ENCODE peak calls at places on chromosomes 1 and 21, in nine cellular contexts. I is effector memory CD8-positive, alpha-beta T cell; V is T-helper 2 cell; M is CD8-positive, alpha-beta memory T cell; B is right cardiac atrium; W is neural progenitor cell; Q is activated CD4-positive, CD25-positive, alpha-beta regulatory T cell treated with anti-CD3 and anti-CD28 coated beads, Interleukin-2, amount 50 U/mL, for 72 hours; O is foreskin melanocyte; K is NT2/D1. S is an unnamed sample.

GRCh38 chr1:208298593-208299233 is 54.5 kb upstream of the PLXNA2 start:
- DNase-seq in I (no peak), K (no peak), O (no peak), Q (no peak), M (no peak), V (no peak), W (no peak), B (peak), S (no peak)

GRCh38 chr21:34524671-34525601 is 12.9 kb upstream of the KCNE1 start:
- DNase-seq in O (no peak), Q (no peak), V (no peak), M (no peak), W (peak), I (no peak), B (no peak), K (no peak), S (no peak)

GRCh38 chr1:171852273-171852672 is 11.0 kb downstream of the DNM3 start:
- DNase-seq in K (no peak), W (no peak), B (no peak), I (no peak), V (no peak), M (no peak), O (peak), Q (no peak), S (no peak)

GRCh38 chr1:15051898-15052528 is 101.5 kb upstream of the TMEM51 start:
- DNase-seq in I (no peak), K (no peak), W (no peak), M (no peak), B (no peak), O (no peak), V (no peak), Q (no peak), S (no peak)

GRCh38 chr1:44628962-44629756 is 45.1 kb downstream of the TMEM53 start:
- DNase-seq in W (no peak), M (no peak), V (no peak), Q (no peak), I (no peak), K (no peak), O (no peak), B (no peak), S (no peak)

GRCh38 chr1:212106286-212106792 is 70.8 kb downstream of the DTL start:
- DNase-seq in B (no peak), I (no peak), M (no peak), Q (no peak), V (no peak), K (no peak), W (no peak), O (no peak), S (no peak)

GRCh38 chr1:248853668-248854375 is 5.1 kb downstream of the ZNF692 start:
- DNase-seq in M (peak), V (peak), Q (no peak), W (no peak), K (no peak), B (no peak), I (peak), O (no peak), S (no peak)

GRCh38 chr1:45669859-45670655 is 16.3 kb downstream of the GPBP1L1 start:
- DNase-seq in O (no peak), W (no peak), V (no peak), Q (no peak), K (no peak), I (no peak), M (no peak), B (no peak), S (no peak)

GRCh38 chr1:19666139-19666465 is 1.4 kb downstream of the HTR6 start:
- DNase-seq in B (no peak), O (no peak), V (no peak), W (no peak), K (no peak), I (no peak), M (no peak), Q (no peak), S (no peak)

GRCh38 chr21:14480601-14481000 is 65.5 kb downstream of the SAMSN1 start:
- DNase-seq in V (no peak), I (no peak), M (no peak), K (no peak), O (no peak), W (no peak), B (no peak), Q (no peak), S (no peak)

GRCh38 chr1:214296860-214297699 is 16.1 kb downstream of the SMYD2 start:
- DNase-seq in O (no peak), B (no peak), W (no peak), M (no peak), I (no peak), Q (no peak), V (no peak), K (no peak), S (no peak)

GRCh38 chr1:77524038-77524437 is 158.4 kb downstream of the ZZZ3 start:
- DNase-seq in V (no peak), M (no peak), W (no peak), K (no peak), B (no peak), I (no peak), O (no peak), Q (no peak), S (no peak)

GRCh38 chr1:221880182-221880581 is 138.3 kb upstream of the DUSP10 start:
- DNase-seq in W (no peak), O (no peak), K (no peak), I (no peak), B (no peak), V (no peak), Q (no peak), M (no peak), S (no peak)

GRCh38 chr1:113269577-113269976 is 120.7 kb upstream of the MAGI3 start:
- DNase-seq in O (no peak), V (no peak), M (no peak), I (no peak), Q (no peak), K (no peak), B (no peak), W (no peak), S (no peak)

GRCh38 chr1:228271701-228272251 is 63.9 kb downstream of the OBSCN start:
- DNase-seq in I (no peak), W (no peak), V (no peak), B (no peak), M (no peak), O (no peak), Q (no peak), K (no peak), S (no peak)

GRCh38 chr1:23964790-23965740 is 5.4 kb downstream of the PNRC2 start:
- DNase-seq in V (no peak), O (no peak), K (no peak), M (no peak), B (no peak), W (no peak), Q (no peak), I (no peak), S (no peak)

GRCh38 chr1:234965128-234965527 is 163.5 kb downstream of the TOMM20 start:
- DNase-seq in M (no peak), V (no peak), K (no peak), B (no peak), I (no peak), Q (peak), O (no peak), W (no peak), S (no peak)

GRCh38 chr1:101371259-101371658 is 134.4 kb downstream of the S1PR1 start:
- DNase-seq in W (no peak), Q (no peak), I (no peak), M (no peak), O (no peak), V (peak), B (no peak), K (no peak), S (no peak)

GRCh38 chr1:43432907-43433306 is 20.8 kb downstream of the HYI start:
- DNase-seq in I (no peak), V (no peak), W (no peak), O (no peak), M (no peak), Q (no peak), B (no peak), K (no peak), S (no peak)

GRCh38 chr1:91575909-91576519 is 75.4 kb downstream of the CDC7 start:
- DNase-seq in M (no peak), K (no peak), O (no peak), W (no peak), V (no peak), Q (no peak), I (no peak), B (no peak), S (no peak)

GRCh38 chr1:244361764-244362473 is 89.8 kb downstream of the ADSS2 start:
- DNase-seq in W (peak), M (no peak), O (peak), K (peak), Q (no peak), B (no peak), I (no peak), V (no peak), S (no peak)

GRCh38 chr21:41487082-41487481 is 20.9 kb downstream of the TMPRSS2 start:
- DNase-seq in W (no peak), O (no peak), V (no peak), M (no peak), Q (no peak), I (no peak), B (no peak), K (no peak), S (no peak)

GRCh38 chr1:198333744-198334143 is 176.9 kb downstream of the NEK7 start:
- DNase-seq in O (no peak), M (no peak), B (no peak), V (no peak), Q (no peak), I (no peak), W (no peak), K (no peak), S (no peak)

GRCh38 chr1:203049576-203050180 is 23.4 kb downstream of the PPFIA4 start:
- DNase-seq in B (no peak), Q (no peak), I (no peak), M (no peak), W (no peak), K (no peak), O (no peak), V (no peak), S (no peak)

GRCh38 chr1:113605099-113605498 is 154.2 kb downstream of the PHTF1 start:
- DNase-seq in M (no peak), B (no peak), O (no peak), I (no peak), K (no peak), V (no peak), Q (no peak), W (no peak), S (no peak)

GRCh38 chr21:19290328-19290727 is 886.7 kb upstream of the TMPRSS15 start:
- DNase-seq in V (no peak), O (no peak), K (no peak), B (no peak), W (no peak), Q (no peak), M (no peak), I (no peak), S (no peak)

GRCh38 chr1:43034195-43034658 is 75.6 kb upstream of the SLC2A1 start:
- DNase-seq in B (no peak), O (no peak), I (no peak), M (no peak), W (no peak), K (no peak), V (no peak), Q (no peak), S (no peak)

GRCh38 chr1:118504231-118504644 is 319.2 kb upstream of the SPAG17 start:
- DNase-seq in O (no peak), I (no peak), Q (no peak), V (no peak), B (no peak), K (no peak), M (no peak), W (no peak), S (no peak)

GRCh38 chr1:93631626-93632365 is 49.8 kb downstream of the BCAR3 start:
- DNase-seq in Q (no peak), M (no peak), K (no peak), V (no peak), O (no peak), B (no peak), I (no peak), W (no peak), S (no peak)

GRCh38 chr1:48294656-48295055 is 72.1 kb downstream of the SLC5A9 start:
- DNase-seq in W (no peak), B (no peak), K (no peak), M (no peak), V (no peak), O (no peak), Q (no peak), I (no peak), S (no peak)

GRCh38 chr1:16721871-16722641 is 18.3 kb upstream of the RNU1-4 start:
- DNase-seq in K (no peak), O (no peak), W (peak), Q (peak), V (no peak), I (no peak), M (no peak), B (peak), S (no peak)

GRCh38 chr1:85447000-85447943 is 17.7 kb downstream of the DDAH1 start:
- DNase-seq in M (no peak), O (no peak), V (no peak), Q (no peak), B (no peak), K (no peak), W (no peak), I (no peak), S (no peak)

GRCh38 chr1:35406103-35406502 is 137.6 kb downstream of the ZMYM4 start:
- DNase-seq in V (no peak), B (no peak), M (no peak), I (no peak), W (no peak), O (no peak), K (peak), Q (no peak), S (no peak)

S was measured in B cell.